ENCODE peak calls at places on chromosome 10, in five cellular contexts. R, F, A, L and X are unnamed samples.

GRCh38 chr10:78980354-78980753 is 88.4 kb upstream of the ZMIZ1 start:
- DNase-seq in F (peak; percentile 73), R (no peak), A (no peak), L (no peak), X (no peak)

GRCh38 chr10:77117501-77117900 is 520.1 kb downstream of the KCNMA1 start:
- DNase-seq in A (no peak), R (no peak), L (no peak), F (no peak), X (no peak)

GRCh38 chr10:32246685-32247084 is 100.3 kb downstream of the EPC1 start:
- DNase-seq in A (no peak), L (no peak), R (no peak), F (no peak), X (no peak)

GRCh38 chr10:26367771-26368170 is 70.4 kb upstream of the APBB1IP start:
- DNase-seq in R (peak; percentile 15), L (peak; percentile 13), A (peak; percentile 73), F (peak; percentile 36), X (peak; percentile 52)

GRCh38 chr10:110429301-110429700 is 68.4 kb upstream of the DUSP5 start:
- DNase-seq in L (no peak), F (no peak), R (no peak), A (peak; percentile 25), X (peak; percentile 57)

GRCh38 chr10:11176746-11177145 is 159.1 kb downstream of the CELF2 start:
- DNase-seq in A (no peak), L (no peak), R (no peak), F (no peak), X (no peak)

GRCh38 chr10:10477859-10478258 is 539.8 kb upstream of the CELF2 start:
- DNase-seq in F (peak; percentile 20), R (no peak), L (no peak), A (no peak), X (no peak)

GRCh38 chr10:49397036-49397999 is 1.4 kb upstream of the DRGX start:
- DNase-seq in A (no peak), R (no peak), L (no peak), F (no peak), X (no peak)

GRCh38 chr10:16996530-16996964 is 133.1 kb downstream of the CUBN start:
- DNase-seq in L (no peak), R (no peak), F (peak; percentile 63), A (no peak), X (no peak)

GRCh38 chr10:7424315-7424714 is 13.5 kb upstream of the SFMBT2 start:
- DNase-seq in R (no peak), F (no peak), A (no peak), L (no peak), X (no peak)

GRCh38 chr10:98446121-98446655 is 547 bp downstream of the HPS1 start:
- DNase-seq in F (peak; percentile 34), R (peak; percentile 46), L (no peak), A (peak; percentile 82), X (peak; percentile 33)

GRCh38 chr10:98478430-98479222 is 31.9 kb upstream of the HPS1 start:
- DNase-seq in R (no peak), F (no peak), L (no peak), A (no peak), X (no peak)

GRCh38 chr10:132669208-132669861 is 116.6 kb downstream of the NKX6-2 start:
- DNase-seq in L (no peak), A (peak; percentile 46), F (no peak), R (no peak), X (no peak)

GRCh38 chr10:105068497-105068896 is 427.4 kb downstream of the SORCS3 start:
- DNase-seq in L (peak; percentile 1), A (no peak), R (no peak), F (no peak), X (peak; percentile 10)

GRCh38 chr10:19168584-19168983 is 120.0 kb downstream of the MALRD1 start:
- DNase-seq in A (no peak), R (no peak), F (no peak), L (no peak), X (no peak)

GRCh38 chr10:119803264-119803663 is 69.4 kb downstream of the MCMBP start:
- DNase-seq in L (no peak), R (no peak), A (no peak), F (peak; percentile 46), X (peak; percentile 63)

GRCh38 chr10:1980459-1980858 is 243.1 kb upstream of the ADARB2 start:
- DNase-seq in A (no peak), L (no peak), R (no peak), F (no peak), X (no peak)

GRCh38 chr10:132518572-132519381 is 18.8 kb upstream of the INPP5A start:
- DNase-seq in F (peak; percentile 44), L (no peak), R (peak; percentile 92), A (peak; percentile 90), X (peak; percentile 50)

GRCh38 chr10:109889867-109890266 is 33.4 kb downstream of the XPNPEP1 start:
- DNase-seq in R (no peak), A (no peak), L (peak; percentile 62), F (peak; percentile 69), X (peak; percentile 82)

GRCh38 chr10:86306628-86307278 is 59.8 kb downstream of the GRID1 start:
- DNase-seq in L (no peak), F (peak; percentile 3), R (no peak), A (peak; percentile 10), X (peak; percentile 27)

GRCh38 chr10:6530966-6531365 is 49.1 kb downstream of the PRKCQ start:
- DNase-seq in F (no peak), L (no peak), R (no peak), A (no peak), X (no peak)

GRCh38 chr10:129192344-129193128 is 274.5 kb upstream of the MGMT start:
- DNase-seq in R (peak; percentile 12), F (no peak), A (no peak), L (no peak), X (peak; percentile 67)

GRCh38 chr10:86708068-86708782 is 39.9 kb downstream of the LDB3 start:
- DNase-seq in L (no peak), A (peak; percentile 57), F (no peak), R (no peak), X (no peak)

GRCh38 chr10:124632566-124632965 is 111.6 kb downstream of the FAM53B start:
- DNase-seq in R (no peak), L (no peak), F (no peak), A (no peak), X (peak; percentile 96)

GRCh38 chr10:124630551-124630950 is 113.6 kb downstream of the FAM53B start:
- DNase-seq in L (no peak), A (no peak), F (no peak), R (no peak), X (no peak)

GRCh38 chr10:124629410-124629809 is 114.8 kb downstream of the FAM53B start:
- DNase-seq in F (no peak), L (no peak), A (no peak), R (no peak), X (no peak)

GRCh38 chr10:124629842-124630241 is 114.3 kb downstream of the FAM53B start:
- DNase-seq in R (no peak), F (no peak), A (no peak), L (no peak), X (no peak)

GRCh38 chr10:124632064-124632531 is 112.1 kb downstream of the FAM53B start:
- DNase-seq in F (peak; percentile 67), L (peak; percentile 90), R (peak; percentile 70), A (peak; percentile 88), X (peak; percentile 81)
- TF ChIP-seq CTCF in F (peak; percentile 56), L (peak; percentile 69), R (peak; percentile 13), A (peak; percentile 63), X (peak; percentile 59)

DNA sequence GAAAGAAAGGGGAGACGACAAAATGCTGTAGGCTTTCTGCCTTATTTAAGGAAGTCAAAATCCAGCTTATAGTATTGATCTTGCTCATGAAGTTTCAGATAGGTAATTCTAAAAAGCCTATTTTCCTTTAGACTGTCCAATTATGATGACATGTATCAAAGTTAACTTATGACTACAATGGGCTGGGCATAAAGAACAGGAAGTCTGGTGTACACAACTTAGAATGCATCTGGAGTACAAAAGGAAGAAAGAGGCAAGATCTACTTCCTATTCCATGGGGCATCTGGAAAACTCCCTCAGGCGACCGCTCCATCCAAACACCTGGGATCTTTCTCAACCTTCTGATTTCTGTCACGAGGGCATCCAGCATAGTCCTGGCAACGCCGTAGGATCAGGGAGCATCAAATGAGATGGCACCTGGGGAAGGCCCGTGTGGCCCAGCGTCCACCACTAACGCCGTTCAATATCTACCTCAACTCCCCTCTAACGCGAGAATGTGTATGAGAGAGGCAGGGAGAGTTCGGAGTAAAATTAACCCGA is 512 bp downstream of the FAM24B start:
- DNase-seq in L (no peak), R (peak; percentile 67), F (no peak), A (no peak), X (peak; percentile 43)
- H3K4me3 ChIP-seq in L (peak overlapping the region; percentile 56), R (peak overlapping the region; percentile 26), F (peak overlapping the region; percentile 74), A (peak overlapping the region; percentile 67), X (peak overlapping the region; percentile 87)

GRCh38 chr10:62083868-62084267 is 182.4 kb downstream of the ARID5B start:
- DNase-seq in A (no peak), L (peak; percentile 36), R (no peak), F (peak; percentile 77), X (peak; percentile 94)

GRCh38 chr10:62085404-62085803 is 183.2 kb downstream of the RTKN2 start:
- DNase-seq in L (no peak), F (no peak), A (no peak), R (no peak), X (no peak)

GRCh38 chr10:62084434-62084833 is 182.9 kb downstream of the ARID5B start:
- DNase-seq in F (no peak), A (no peak), R (no peak), L (no peak), X (peak; percentile 72)

GRCh38 chr10:62085821-62086220 is 182.8 kb downstream of the RTKN2 start:
- DNase-seq in R (no peak), L (no peak), A (no peak), F (no peak), X (no peak)

DNA sequence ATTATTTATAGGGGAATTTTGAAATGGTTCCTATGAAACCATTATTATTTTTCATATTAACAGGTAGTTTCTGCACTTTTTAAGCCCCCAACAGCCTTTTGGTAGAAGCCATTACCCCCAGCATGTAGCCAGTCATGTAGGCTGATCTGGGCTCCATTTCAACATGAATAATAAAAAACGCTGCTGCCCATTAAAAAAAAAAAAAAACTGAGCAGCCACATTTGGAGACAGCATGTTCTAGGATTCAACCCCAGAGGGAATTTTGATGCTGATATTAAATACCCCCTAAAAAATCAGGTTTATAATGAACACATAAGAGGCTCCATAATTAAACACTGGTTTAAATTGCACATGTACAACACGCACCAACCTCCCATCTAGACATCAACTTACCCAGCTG is 181.3 kb downstream of the RTKN2 start:
- DNase-seq in A (no peak), R (no peak), L (no peak), F (no peak), X (no peak)
- TF ChIP-seq CTCF in A (no peak), R (no peak), L (no peak), F (no peak), X (no peak)

GRCh38 chr10:22030421-22030820 is 26.9 kb upstream of the DNAJC1 start:
- DNase-seq in A (no peak), F (no peak), L (no peak), R (no peak), X (no peak)

GRCh38 chr10:22026287-22026686 is 22.8 kb upstream of the DNAJC1 start:
- DNase-seq in R (no peak), A (no peak), F (no peak), L (no peak), X (no peak)

GRCh38 chr10:22027666-22028238 is 24.2 kb upstream of the DNAJC1 start:
- DNase-seq in L (no peak), A (no peak), F (no peak), R (no peak), X (no peak)

GRCh38 chr10:22029450-22030236 is 26.1 kb upstream of the DNAJC1 start:
- DNase-seq in F (peak; percentile 67), R (no peak), L (no peak), A (no peak), X (no peak)
- H3K4me3 ChIP-seq in F (no peak overlapping the region), R (no peak overlapping the region), L (no peak overlapping the region), A (no peak overlapping the region), X (no peak overlapping the region)